ENCODE peak calls at places on chromosomes 7 and 10, in five cellular contexts. O is T-cell; C is NT2/D1; D is stimulated activated CD4-positive, alpha-beta T cell treated with anti-CD3 and anti-CD28 coated beads, Interleukin-15, amount 100 ng/mL, for 1 hour; H is skeletal muscle cell. S is an unnamed sample.

GRCh38 chr7:35025391-35025870 is 11.9 kb downstream of the DPY19L1 start:
- DNase-seq in H (no peak), O (no peak), C (no peak), D (no peak), S (no peak)

GRCh38 chr10:126964190-126964589 is 59.0 kb downstream of the DOCK1 start:
- DNase-seq in O (no peak), H (no peak), C (no peak), D (no peak), S (no peak)

GRCh38 chr10:80660266-80660665 is 122.6 kb downstream of the SH2D4B start:
- DNase-seq in H (no peak), O (no peak), D (no peak), C (no peak), S (no peak)

GRCh38 chr10:50554995-50555568 is 68.7 kb downstream of the SGMS1 start:
- DNase-seq in H (peak; percentile 35), C (no peak), O (no peak), D (no peak), S (no peak)

GRCh38 chr7:25624837-25625236 is 396.6 kb upstream of the NPVF start:
- DNase-seq in C (no peak), D (no peak), H (no peak), O (no peak), S (no peak)

GRCh38 chr10:5557040-5557721 is 32.4 kb downstream of the CALML3 start:
- DNase-seq in D (no peak), H (no peak), C (no peak), O (no peak), S (no peak)

GRCh38 chr10:42769653-42770052 is 12.9 kb upstream of the BMS1 start:
- DNase-seq in D (no peak), C (no peak), H (no peak), O (no peak), S (no peak)

GRCh38 chr7:135879238-135879637 is 97.9 kb downstream of the MTPN start:
- DNase-seq in O (no peak), C (no peak), H (no peak), D (no peak), S (no peak)

GRCh38 chr10:113958631-113959382 is 84.9 kb upstream of the ADRB1 start:
- DNase-seq in C (no peak), O (no peak), D (no peak), H (peak; percentile 78), S (no peak)

GRCh38 chr7:23418046-23418445 is 52.2 kb downstream of the IGF2BP3 start:
- DNase-seq in C (no peak), H (peak; percentile 32), D (no peak), O (no peak), S (no peak)

GRCh38 chr7:151051108-151051507 is 2.8 kb downstream of the ASIC3 start:
- DNase-seq in H (no peak), C (peak; percentile 83), O (peak; percentile 18), D (no peak), S (peak; percentile 67)

GRCh38 chr7:127654404-127655392 is 2.7 kb downstream of the SND1 start:
- DNase-seq in O (no peak), H (no peak), D (no peak), C (no peak), S (no peak)

GRCh38 chr10:20007426-20007825 is 191.2 kb downstream of the PLXDC2 start:
- DNase-seq in D (no peak), O (no peak), H (no peak), C (no peak), S (no peak)

GRCh38 chr7:157339777-157340677 is 3.2 kb downstream of the DNAJB6 start:
- DNase-seq in H (peak; percentile 33), O (peak; percentile 46), D (peak; percentile 25), C (no peak), S (peak; percentile 53)

GRCh38 chr7:6589829-6590644 is at the start of gene INTS15:
- DNase-seq in H (peak; percentile 36), O (peak; percentile 78), D (peak; percentile 68), C (peak; percentile 80), S (peak; percentile 80)

GRCh38 chr7:77887567-77887966 is 89.0 kb downstream of the PHTF2 start:
- DNase-seq in H (peak; percentile 27), D (no peak), C (no peak), O (no peak), S (no peak)

GRCh38 chr7:22189741-22190140 is 167.2 kb downstream of the RAPGEF5 start:
- DNase-seq in C (no peak), H (no peak), D (no peak), O (no peak), S (no peak)

GRCh38 chr7:68862736-68863135 is 735.5 kb upstream of the AUTS2 start:
- DNase-seq in O (no peak), C (no peak), D (no peak), H (no peak), S (no peak)

GRCh38 chr7:105584165-105584564 is 2.9 kb upstream of the EFCAB10 start:
- DNase-seq in C (no peak), D (no peak), H (no peak), O (no peak), S (no peak)

GRCh38 chr7:108067844-108068243 is 62.3 kb downstream of the LAMB4 start:
- DNase-seq in H (no peak), O (no peak), C (no peak), D (no peak), S (no peak)

GRCh38 chr10:76115471-76116155 is 684.2 kb downstream of the LRMDA start:
- DNase-seq in O (no peak), H (no peak), D (no peak), C (no peak), S (no peak)

GRCh38 chr10:28215930-28216329 is 86.9 kb downstream of the MPP7 start:
- DNase-seq in O (no peak), D (no peak), C (no peak), H (no peak), S (no peak)

GRCh38 chr7:20783716-20784310 is 2.9 kb downstream of the SP8 start:
- DNase-seq in C (no peak), D (no peak), H (no peak), O (no peak), S (no peak)

GRCh38 chr10:3213758-3214545 is 41.4 kb upstream of the PITRM1 start:
- DNase-seq in O (no peak), C (no peak), D (no peak), H (no peak), S (no peak)

GRCh38 chr7:40230086-40230485 is 95.3 kb downstream of the SUGCT start:
- DNase-seq in C (no peak), H (no peak), D (no peak), O (no peak), S (no peak)

GRCh38 chr10:48800283-48800675 is 115.6 kb downstream of the WDFY4 start:
- DNase-seq in H (no peak), C (no peak), O (no peak), D (no peak), S (no peak)

GRCh38 chr7:134130124-134130523 is 3.0 kb downstream of the LRGUK start:
- DNase-seq in C (peak; percentile 75), O (no peak), H (no peak), D (no peak), S (no peak)

GRCh38 chr10:72056932-72057751 is 31.2 kb downstream of the SPOCK2 start:
- DNase-seq in D (no peak), C (no peak), O (no peak), H (no peak), S (no peak)

GRCh38 chr10:112182808-112183328 is 697 bp downstream of the GPAM start:
- DNase-seq in O (no peak), C (no peak), D (no peak), H (no peak), S (no peak)

GRCh38 chr10:35563266-35563891 is 41.8 kb upstream of the GJD4 start:
- DNase-seq in C (peak; percentile 42), O (no peak), D (no peak), H (no peak), S (peak; percentile 25)